ENCODE peak calls at places on chromosome 10, in nine cellular contexts. One of them, this sample, is unnamed.

GRCh38 chr10:62082729-62083412 is 181.4 kb downstream of the ARID5B start:
- DNase-seq in epithelial cell of esophagus: peak; percentile 46
- DNase-seq in left ventricle myocardium inferior: no peak
- DNase-seq in left lung: no peak
- DNase-seq in fibroblast of lung: peak; percentile 75
- DNase-seq in colonic mucosa: peak; percentile 16
- DNase-seq in transverse colon: peak; percentile 37
- DNase-seq in adrenal gland: no peak
- DNase-seq in heart right ventricle: peak; percentile 43
- DNase-seq in this sample: peak; percentile 66

GRCh38 chr10:62582098-62582705 is 208.0 kb downstream of the ZNF365 start:
- DNase-seq in transverse colon: no peak
- DNase-seq in epithelial cell of esophagus: no peak
- DNase-seq in left lung: no peak
- DNase-seq in left ventricle myocardium inferior: no peak
- DNase-seq in colonic mucosa: no peak
- DNase-seq in fibroblast of lung: peak; percentile 93
- DNase-seq in adrenal gland: no peak
- DNase-seq in heart right ventricle: no peak
- DNase-seq in this sample: peak; percentile 87

GRCh38 chr10:34866848-34867247 is 51.8 kb upstream of the PARD3 start:
- DNase-seq in heart right ventricle: no peak
- DNase-seq in left lung: no peak
- DNase-seq in adrenal gland: no peak
- DNase-seq in fibroblast of lung: no peak
- DNase-seq in transverse colon: peak; percentile 31
- DNase-seq in epithelial cell of esophagus: no peak
- DNase-seq in colonic mucosa: peak; percentile 66
- DNase-seq in left ventricle myocardium inferior: no peak
- DNase-seq in this sample: no peak

GRCh38 chr10:97097154-97097490 is 88.6 kb downstream of the SLIT1 start:
- DNase-seq in left ventricle myocardium inferior: no peak
- DNase-seq in colonic mucosa: no peak
- DNase-seq in fibroblast of lung: no peak
- DNase-seq in left lung: no peak
- DNase-seq in epithelial cell of esophagus: no peak
- DNase-seq in adrenal gland: no peak
- DNase-seq in heart right ventricle: no peak
- DNase-seq in transverse colon: no peak
- DNase-seq in this sample: no peak

GRCh38 chr10:10490187-10490980 is 527.3 kb upstream of the CELF2 start:
- DNase-seq in epithelial cell of esophagus: no peak
- DNase-seq in adrenal gland: no peak
- DNase-seq in fibroblast of lung: peak; percentile 37
- DNase-seq in transverse colon: no peak
- DNase-seq in left lung: no peak
- DNase-seq in heart right ventricle: no peak
- DNase-seq in colonic mucosa: no peak
- DNase-seq in left ventricle myocardium inferior: no peak
- DNase-seq in this sample: no peak

GRCh38 chr10:15684768-15685167 is 35.0 kb downstream of the ITGA8 start:
- DNase-seq in fibroblast of lung: no peak
- DNase-seq in adrenal gland: no peak
- DNase-seq in left lung: no peak
- DNase-seq in transverse colon: no peak
- DNase-seq in heart right ventricle: no peak
- DNase-seq in left ventricle myocardium inferior: no peak
- DNase-seq in colonic mucosa: no peak
- DNase-seq in epithelial cell of esophagus: no peak
- DNase-seq in this sample: no peak

GRCh38 chr10:93106631-93107072 is 33.0 kb downstream of the CYP26A1 start:
- DNase-seq in fibroblast of lung: peak; percentile 44
- DNase-seq in left ventricle myocardium inferior: no peak
- DNase-seq in heart right ventricle: no peak
- DNase-seq in colonic mucosa: no peak
- DNase-seq in transverse colon: no peak
- DNase-seq in adrenal gland: no peak
- DNase-seq in epithelial cell of esophagus: no peak
- DNase-seq in left lung: no peak
- DNase-seq in this sample: peak; percentile 5

GRCh38 chr10:86711957-86712708 is 43.8 kb downstream of the LDB3 start:
- DNase-seq in left lung: peak; percentile 43
- DNase-seq in heart right ventricle: no peak
- DNase-seq in transverse colon: no peak
- DNase-seq in colonic mucosa: no peak
- DNase-seq in adrenal gland: peak; percentile 67
- DNase-seq in fibroblast of lung: peak; percentile 49
- DNase-seq in left ventricle myocardium inferior: no peak
- DNase-seq in epithelial cell of esophagus: no peak
- DNase-seq in this sample: peak; percentile 21

GRCh38 chr10:106559442-106559841 is 605.1 kb downstream of the SORCS1 start:
- DNase-seq in epithelial cell of esophagus: no peak
- DNase-seq in adrenal gland: no peak
- DNase-seq in heart right ventricle: no peak
- DNase-seq in colonic mucosa: no peak
- DNase-seq in left ventricle myocardium inferior: no peak
- DNase-seq in transverse colon: no peak
- DNase-seq in fibroblast of lung: peak; percentile 94
- DNase-seq in left lung: no peak
- DNase-seq in this sample: peak; percentile 95

GRCh38 chr10:74929197-74929596 is 102.8 kb downstream of the KAT6B start:
- DNase-seq in adrenal gland: no peak
- DNase-seq in fibroblast of lung: peak; percentile 74
- DNase-seq in transverse colon: no peak
- DNase-seq in left ventricle myocardium inferior: no peak
- DNase-seq in epithelial cell of esophagus: no peak
- DNase-seq in left lung: no peak
- DNase-seq in colonic mucosa: no peak
- DNase-seq in heart right ventricle: no peak
- DNase-seq in this sample: peak; percentile 69

GRCh38 chr10:96541921-96542320 is 28.2 kb upstream of the TLL2 start:
- DNase-seq in adrenal gland: no peak
- DNase-seq in colonic mucosa: no peak
- DNase-seq in fibroblast of lung: peak; percentile 42
- DNase-seq in epithelial cell of esophagus: no peak
- DNase-seq in left ventricle myocardium inferior: no peak
- DNase-seq in transverse colon: no peak
- DNase-seq in left lung: no peak
- DNase-seq in heart right ventricle: no peak
- DNase-seq in this sample: no peak

GRCh38 chr10:86553213-86553612 is 31.6 kb upstream of the WAPL start:
- DNase-seq in heart right ventricle: no peak
- DNase-seq in left lung: no peak
- DNase-seq in left ventricle myocardium inferior: no peak
- DNase-seq in epithelial cell of esophagus: no peak
- DNase-seq in fibroblast of lung: peak; percentile 6
- DNase-seq in adrenal gland: no peak
- DNase-seq in transverse colon: no peak
- DNase-seq in colonic mucosa: no peak
- DNase-seq in this sample: no peak

GRCh38 chr10:126156012-126156411 is 232.3 kb downstream of the ADAM12 start:
- DNase-seq in fibroblast of lung: no peak
- DNase-seq in left ventricle myocardium inferior: no peak
- DNase-seq in left lung: no peak
- DNase-seq in colonic mucosa: no peak
- DNase-seq in transverse colon: no peak
- DNase-seq in adrenal gland: no peak
- DNase-seq in heart right ventricle: no peak
- DNase-seq in epithelial cell of esophagus: peak; percentile 52
- DNase-seq in this sample: no peak

GRCh38 chr10:3785849-3786290 is 861 bp upstream of the KLF6 start:
- DNase-seq in heart right ventricle: peak; percentile 53
- DNase-seq in adrenal gland: peak; percentile 60
- DNase-seq in transverse colon: peak; percentile 58
- DNase-seq in left ventricle myocardium inferior: no peak
- DNase-seq in colonic mucosa: peak; percentile 58
- DNase-seq in fibroblast of lung: peak; percentile 37
- DNase-seq in left lung: no peak
- DNase-seq in epithelial cell of esophagus: peak; percentile 66
- DNase-seq in this sample: peak; percentile 59

GRCh38 chr10:118952493-118953295 is 76.8 kb upstream of the NANOS1 start:
- DNase-seq in fibroblast of lung: no peak
- DNase-seq in epithelial cell of esophagus: no peak
- DNase-seq in left lung: no peak
- DNase-seq in left ventricle myocardium inferior: no peak
- DNase-seq in adrenal gland: no peak
- DNase-seq in transverse colon: no peak
- DNase-seq in heart right ventricle: no peak
- DNase-seq in colonic mucosa: no peak
- DNase-seq in this sample: no peak

GRCh38 chr10:133260895-133261725 is 15.6 kb downstream of the ADAM8 start:
- DNase-seq in colonic mucosa: peak; percentile 64
- DNase-seq in heart right ventricle: peak; percentile 41
- DNase-seq in left lung: peak; percentile 67
- DNase-seq in fibroblast of lung: peak; percentile 13
- DNase-seq in left ventricle myocardium inferior: peak; percentile 62
- DNase-seq in transverse colon: peak; percentile 71
- DNase-seq in adrenal gland: peak; percentile 75
- DNase-seq in epithelial cell of esophagus: no peak
- DNase-seq in this sample: peak; percentile 19

GRCh38 chr10:71878327-71879034 is 27.4 kb upstream of the PSAP start:
- DNase-seq in left lung: peak; percentile 62
- DNase-seq in left ventricle myocardium inferior: peak; percentile 33
- DNase-seq in epithelial cell of esophagus: no peak
- DNase-seq in adrenal gland: no peak
- DNase-seq in fibroblast of lung: no peak
- DNase-seq in transverse colon: no peak
- DNase-seq in heart right ventricle: no peak
- DNase-seq in colonic mucosa: no peak
- DNase-seq in this sample: no peak

GRCh38 chr10:19815478-19816419 is 483 bp upstream of the PLXDC2 start:
- DNase-seq in left ventricle myocardium inferior: peak; percentile 79
- DNase-seq in adrenal gland: peak; percentile 90
- DNase-seq in heart right ventricle: peak; percentile 87
- DNase-seq in transverse colon: peak; percentile 78
- DNase-seq in left lung: peak; percentile 87
- DNase-seq in epithelial cell of esophagus: peak; percentile 65
- DNase-seq in colonic mucosa: peak; percentile 77
- DNase-seq in fibroblast of lung: peak; percentile 89
- DNase-seq in this sample: peak; percentile 42

GRCh38 chr10:3825244-3825643 is 40.2 kb upstream of the KLF6 start:
- DNase-seq in left lung: no peak
- DNase-seq in heart right ventricle: no peak
- DNase-seq in fibroblast of lung: peak; percentile 90
- DNase-seq in colonic mucosa: peak; percentile 89
- DNase-seq in adrenal gland: no peak
- DNase-seq in left ventricle myocardium inferior: no peak
- DNase-seq in epithelial cell of esophagus: peak; percentile 95
- DNase-seq in transverse colon: peak; percentile 89
- DNase-seq in this sample: peak; percentile 64

GRCh38 chr10:683448-684071 is 5.9 kb downstream of the DIP2C start:
- DNase-seq in left lung: no peak
- DNase-seq in adrenal gland: peak; percentile 86
- DNase-seq in transverse colon: no peak
- DNase-seq in left ventricle myocardium inferior: no peak
- DNase-seq in heart right ventricle: no peak
- DNase-seq in epithelial cell of esophagus: no peak
- DNase-seq in fibroblast of lung: peak; percentile 98
- DNase-seq in colonic mucosa: no peak
- DNase-seq in this sample: peak; percentile 98

GRCh38 chr10:64271983-64272382 is 750.8 kb downstream of the REEP3 start:
- DNase-seq in fibroblast of lung: no peak
- DNase-seq in heart right ventricle: no peak
- DNase-seq in colonic mucosa: no peak
- DNase-seq in adrenal gland: no peak
- DNase-seq in left lung: no peak
- DNase-seq in epithelial cell of esophagus: no peak
- DNase-seq in transverse colon: no peak
- DNase-seq in left ventricle myocardium inferior: no peak
- DNase-seq in this sample: no peak

GRCh38 chr10:127145173-127145572 is 51.2 kb downstream of the INSYN2A start:
- DNase-seq in colonic mucosa: no peak
- DNase-seq in adrenal gland: no peak
- DNase-seq in heart right ventricle: no peak
- DNase-seq in transverse colon: no peak
- DNase-seq in left lung: no peak
- DNase-seq in left ventricle myocardium inferior: no peak
- DNase-seq in fibroblast of lung: peak; percentile 70
- DNase-seq in epithelial cell of esophagus: peak; percentile 77
- DNase-seq in this sample: peak; percentile 87

GRCh38 chr10:43793714-43794113 is 145.0 kb upstream of the ZNF32 start:
- DNase-seq in fibroblast of lung: peak; percentile 46
- DNase-seq in adrenal gland: no peak
- DNase-seq in colonic mucosa: no peak
- DNase-seq in left lung: no peak
- DNase-seq in left ventricle myocardium inferior: no peak
- DNase-seq in heart right ventricle: no peak
- DNase-seq in epithelial cell of esophagus: no peak
- DNase-seq in transverse colon: no peak
- DNase-seq in this sample: peak; percentile 94
- H3K4me3 ChIP-seq in fibroblast of lung: no peak overlapping the region
- H3K4me3 ChIP-seq in adrenal gland: no peak overlapping the region
- H3K4me3 ChIP-seq in colonic mucosa: no peak overlapping the region
- H3K4me3 ChIP-seq in left lung: no peak overlapping the region
- H3K4me3 ChIP-seq in left ventricle myocardium inferior: no peak overlapping the region
- H3K4me3 ChIP-seq in heart right ventricle: no peak overlapping the region
- H3K4me3 ChIP-seq in epithelial cell of esophagus: no peak overlapping the region
- H3K4me3 ChIP-seq in transverse colon: no peak overlapping the region
- H3K4me3 ChIP-seq in this sample: no peak overlapping the region

GRCh38 chr10:102408081-102408727 is 10.4 kb downstream of the PSD start:
- DNase-seq in heart right ventricle: no peak
- DNase-seq in transverse colon: peak; percentile 47
- DNase-seq in left lung: no peak
- DNase-seq in colonic mucosa: no peak
- DNase-seq in fibroblast of lung: no peak
- DNase-seq in epithelial cell of esophagus: no peak
- DNase-seq in adrenal gland: peak; percentile 87
- DNase-seq in left ventricle myocardium inferior: no peak
- DNase-seq in this sample: peak; percentile 43
- H3K4me3 ChIP-seq in heart right ventricle: peak overlapping the region; percentile 32
- H3K4me3 ChIP-seq in transverse colon: peak overlapping the region; percentile 44
- H3K4me3 ChIP-seq in left lung: peak overlapping the region; percentile 25
- H3K4me3 ChIP-seq in colonic mucosa: peak overlapping the region; percentile 21
- H3K4me3 ChIP-seq in fibroblast of lung: no peak overlapping the region
- H3K4me3 ChIP-seq in epithelial cell of esophagus: no peak overlapping the region
- H3K4me3 ChIP-seq in adrenal gland: no peak overlapping the region
- H3K4me3 ChIP-seq in left ventricle myocardium inferior: peak overlapping the region; percentile 61
- H3K4me3 ChIP-seq in this sample: peak overlapping the region; percentile 35

GRCh38 chr10:114767101-114767588 is 54.4 kb upstream of the FHIP2A start:
- DNase-seq in colonic mucosa: no peak
- DNase-seq in transverse colon: no peak
- DNase-seq in heart right ventricle: no peak
- DNase-seq in epithelial cell of esophagus: peak; percentile 67
- DNase-seq in left lung: no peak
- DNase-seq in fibroblast of lung: peak; percentile 74
- DNase-seq in left ventricle myocardium inferior: no peak
- DNase-seq in adrenal gland: no peak
- DNase-seq in this sample: peak; percentile 67
- H3K4me3 ChIP-seq in colonic mucosa: peak overlapping the region; percentile 68
- H3K4me3 ChIP-seq in transverse colon: peak overlapping the region; percentile 76
- H3K4me3 ChIP-seq in heart right ventricle: peak overlapping the region; percentile 84
- H3K4me3 ChIP-seq in epithelial cell of esophagus: peak overlapping the region; percentile 48
- H3K4me3 ChIP-seq in left lung: peak overlapping the region; percentile 53
- H3K4me3 ChIP-seq in fibroblast of lung: peak overlapping the region; percentile 55
- H3K4me3 ChIP-seq in left ventricle myocardium inferior: peak overlapping the region; percentile 85
- H3K4me3 ChIP-seq in adrenal gland: peak overlapping the region; percentile 40
- H3K4me3 ChIP-seq in this sample: peak overlapping the region; percentile 22

DNA sequence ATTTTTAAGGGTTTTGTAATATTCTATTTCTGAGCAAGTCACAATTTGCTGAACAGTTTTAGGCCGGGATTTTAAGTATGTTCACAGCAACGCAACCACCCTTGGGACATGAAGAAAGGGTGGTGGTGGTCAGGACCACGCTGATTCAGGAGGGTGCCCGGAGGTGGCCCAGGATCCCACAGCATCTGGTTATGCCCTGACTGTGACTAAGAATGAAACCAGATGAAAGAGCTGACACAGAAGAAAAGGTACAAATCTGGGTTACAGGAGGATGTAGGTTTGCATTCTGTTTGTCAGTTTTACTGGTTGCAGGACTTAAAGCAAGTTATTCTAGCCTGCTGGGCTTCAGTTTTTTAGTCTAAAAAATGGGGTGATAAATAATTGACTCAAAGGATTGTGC is 279.7 kb downstream of the CCSER2 start:
- DNase-seq in transverse colon: no peak
- DNase-seq in fibroblast of lung: no peak
- DNase-seq in adrenal gland: no peak
- DNase-seq in epithelial cell of esophagus: no peak
- DNase-seq in colonic mucosa: no peak
- DNase-seq in left ventricle myocardium inferior: no peak
- DNase-seq in left lung: no peak
- DNase-seq in heart right ventricle: no peak
- DNase-seq in this sample: no peak
- H3K4me3 ChIP-seq in transverse colon: no peak overlapping the region
- H3K4me3 ChIP-seq in fibroblast of lung: no peak overlapping the region
- H3K4me3 ChIP-seq in adrenal gland: no peak overlapping the region
- H3K4me3 ChIP-seq in epithelial cell of esophagus: no peak overlapping the region
- H3K4me3 ChIP-seq in colonic mucosa: no peak overlapping the region
- H3K4me3 ChIP-seq in left ventricle myocardium inferior: no peak overlapping the region
- H3K4me3 ChIP-seq in left lung: no peak overlapping the region
- H3K4me3 ChIP-seq in heart right ventricle: no peak overlapping the region
- H3K4me3 ChIP-seq in this sample: no peak overlapping the region

This sample was measured in fibroblast of mammary gland.